ENCODE peak calls at places on chromosomes 7 and 10, in six cellular contexts. V, F, E, W, L and G are unnamed samples.

GRCh38 chr10:11782793-11783557 is 40.2 kb upstream of the PROSER2 start:
- DNase-seq in F (peak), W (peak), V (no peak), L (peak), E (peak), G (peak)

GRCh38 chr10:33719005-33719703 is 384.7 kb upstream of the NRP1 start:
- DNase-seq in F (no peak), L (no peak), E (no peak), V (no peak), W (no peak), G (no peak)

GRCh38 chr7:151081170-151082101 is 827 bp upstream of the FASTK start:
- DNase-seq in F (no peak), E (no peak), V (no peak), L (peak), W (no peak), G (no peak)

GRCh38 chr10:99700649-99701048 is 31.3 kb downstream of the COX15 start:
- DNase-seq in F (no peak), V (no peak), W (no peak), E (no peak), L (no peak), G (no peak)

GRCh38 chr7:2928613-2929311 is 84.7 kb upstream of the GNA12 start:
- DNase-seq in L (peak), W (no peak), E (no peak), V (no peak), F (no peak), G (no peak)

GRCh38 chr7:85186083-85186520 is 754 bp downstream of the SEMA3D start:
- DNase-seq in F (no peak), L (peak), V (no peak), W (no peak), E (no peak), G (peak)

GRCh38 chr10:71039551-71039950 is 151.2 kb upstream of the PCBD1 start:
- DNase-seq in L (no peak), F (no peak), V (no peak), E (no peak), W (no peak), G (no peak)

GRCh38 chr10:230758-231157 is 95.5 kb downstream of the ZMYND11 start:
- DNase-seq in W (peak), L (peak), V (no peak), E (no peak), F (peak), G (peak)

GRCh38 chr7:137078781-137079180 is 210.3 kb downstream of the CHRM2 start:
- DNase-seq in E (no peak), L (no peak), V (no peak), F (no peak), W (no peak), G (peak)

DNA sequence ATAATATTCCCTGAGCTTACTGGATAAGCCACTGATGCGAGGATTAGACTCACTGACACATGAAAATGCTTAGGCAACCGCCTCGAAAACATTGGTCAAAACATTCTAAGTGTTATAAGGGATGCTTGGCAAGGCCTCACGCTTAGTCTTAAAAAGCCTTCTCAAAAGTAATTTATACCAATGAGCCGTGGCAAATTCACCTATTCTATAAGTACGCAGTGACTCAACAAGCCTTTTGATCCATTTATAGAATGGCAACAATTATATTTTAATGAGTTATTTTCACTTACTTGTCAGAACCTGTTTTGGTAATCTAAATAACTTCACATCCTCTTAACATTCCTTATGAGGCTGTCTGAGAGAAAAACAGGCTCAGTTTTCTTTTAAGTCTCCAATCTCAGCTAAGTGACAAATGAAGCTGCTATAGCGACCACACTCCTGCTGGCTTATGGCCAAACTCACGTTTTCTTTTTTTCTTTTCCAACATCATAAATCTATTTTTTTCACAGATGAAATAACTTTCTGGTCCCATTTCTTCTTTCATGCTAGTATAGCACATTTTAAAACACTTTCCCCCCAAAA is 121.2 kb upstream of the AFAP1L2 start:
- DNase-seq in W (no peak), L (no peak), V (no peak), E (no peak), F (no peak), G (no peak)
- TF ChIP-seq JUND in W (no peak), L (no peak), V (no peak), E (no peak), F (no peak), G (no peak)

DNA sequence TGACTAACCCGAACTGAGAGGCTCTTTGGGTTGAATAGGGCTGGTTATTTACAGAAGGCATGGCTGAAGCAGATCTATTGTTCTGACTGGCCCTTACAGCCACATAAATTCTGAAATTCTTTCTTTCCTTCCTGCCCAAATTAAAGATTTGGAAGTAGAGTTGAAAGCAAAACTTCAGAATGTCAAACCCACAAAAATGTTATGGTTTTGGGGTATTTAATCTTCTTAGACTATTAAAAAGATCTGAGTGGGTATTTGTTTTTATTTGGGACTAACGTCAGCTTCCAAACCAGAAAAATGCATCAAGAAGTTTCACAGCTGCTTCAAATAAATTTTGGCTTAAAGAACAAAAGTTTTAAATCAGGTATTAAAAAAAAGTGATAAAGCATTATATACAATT is 124.5 kb downstream of the AHR start:
- DNase-seq in V (no peak), L (no peak), W (no peak), E (no peak), F (no peak), G (no peak)
- TF ChIP-seq JUND in V (no peak), L (no peak), W (no peak), E (no peak), F (no peak), G (no peak)

DNA sequence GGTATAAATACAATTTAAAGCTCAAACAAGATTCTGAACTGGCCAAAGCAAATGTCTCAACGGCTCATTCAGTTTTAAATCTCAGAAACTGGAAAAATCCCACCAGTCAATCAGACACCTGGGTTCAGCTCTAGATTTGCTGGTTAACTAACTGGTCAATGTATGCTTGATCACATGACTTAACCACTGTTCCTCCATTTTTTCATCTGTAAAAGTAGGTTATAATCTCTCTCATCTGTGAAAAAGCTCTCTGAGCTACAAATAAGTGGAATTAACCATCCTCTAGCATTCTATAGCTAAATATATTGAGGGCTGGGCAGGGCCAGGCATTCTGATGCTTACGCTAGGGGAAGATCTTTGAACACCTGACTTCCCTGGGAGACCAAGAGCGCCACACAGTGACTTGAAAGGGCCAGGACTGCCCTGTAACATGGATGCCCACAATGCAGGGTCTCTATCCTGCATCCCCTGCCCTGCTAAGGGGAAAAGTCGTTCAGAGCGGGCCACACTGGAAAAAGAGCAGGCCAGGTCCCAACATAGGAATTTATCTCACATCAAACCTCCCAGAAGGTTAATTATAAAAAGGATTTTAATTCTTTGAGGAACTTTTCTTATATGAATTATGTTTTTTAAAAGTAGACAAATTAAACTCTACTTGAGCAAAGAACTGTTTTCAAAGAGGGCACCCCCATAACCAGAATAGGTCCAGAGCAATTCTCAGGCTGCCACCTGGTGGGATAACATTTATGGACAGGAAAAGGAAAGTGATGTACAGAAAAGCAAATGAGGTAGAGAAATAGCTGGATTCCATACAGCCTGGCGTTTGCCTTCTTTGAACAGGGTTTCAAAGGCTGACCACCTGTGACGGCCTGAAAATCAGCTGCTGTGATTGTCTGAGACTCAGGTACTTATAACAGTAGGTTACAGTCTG is 1.8 kb downstream of the RP9 start:
- DNase-seq in E (no peak), F (peak), W (no peak), V (no peak), L (peak), G (peak)
- TF ChIP-seq JUND in E (no peak), F (no peak), W (no peak), V (no peak), L (no peak), G (no peak)

GRCh38 chr10:61822781-61823230 is 78.7 kb upstream of the ARID5B start:
- DNase-seq in E (no peak), L (no peak), W (no peak), F (no peak), V (no peak), G (no peak)
- TF ChIP-seq JUND in E (no peak), L (no peak), W (no peak), F (no peak), V (no peak), G (no peak)